ENCODE peak calls at places on chromosomes 11 and 22, in five cellular contexts. V is breast epithelium, P is A549, B is right lobe of liver, U is stomach. G is an unnamed sample.

GRCh38 chr11:9861860-9862725 is 198.2 kb downstream of the SWAP70 start:
- DNase-seq in P (peak), B (peak), U (peak), V (no peak), G (no peak)

GRCh38 chr11:7683571-7683970 is 10.3 kb upstream of the CYB5R2 start:
- DNase-seq in U (no peak), P (no peak), V (no peak), B (no peak), G (no peak)

GRCh38 chr11:72617080-72617744 is 57.0 kb downstream of the PDE2A start:
- DNase-seq in V (no peak), B (no peak), P (no peak), U (no peak), G (no peak)

GRCh38 chr11:55707029-55707428 is 45.0 kb downstream of the OR4C6 start:
- DNase-seq in U (no peak), V (no peak), B (no peak), P (peak), G (no peak)

GRCh38 chr11:3849297-3849874 is 6.1 kb upstream of the STIM1 start:
- DNase-seq in B (no peak), V (no peak), P (peak), U (no peak), G (no peak)

GRCh38 chr11:78660451-78660850 is 85.8 kb upstream of the NARS2 start:
- DNase-seq in P (no peak), U (no peak), B (no peak), V (no peak), G (no peak)

GRCh38 chr11:74682731-74683278 is 48.4 kb downstream of the CHRDL2 start:
- DNase-seq in B (no peak), U (no peak), V (no peak), P (no peak), G (peak)

GRCh38 chr11:84780689-84781293 is 846.4 kb downstream of the DLG2 start:
- DNase-seq in U (no peak), P (peak), B (no peak), V (no peak), G (no peak)

GRCh38 chr11:116035972-116036371 is 531.8 kb upstream of the CADM1 start:
- DNase-seq in V (no peak), U (no peak), P (no peak), B (no peak), G (no peak)

GRCh38 chr11:117197516-117198456 is 1.4 kb upstream of the TAGLN start:
- DNase-seq in P (peak), B (peak), V (no peak), U (peak), G (no peak)

GRCh38 chr11:130725417-130726233 is 190.7 kb downstream of the SNX19 start:
- DNase-seq in B (no peak), P (no peak), U (no peak), V (no peak), G (no peak)

GRCh38 chr11:88799749-88800500 is 265.9 kb downstream of the GRM5 start:
- DNase-seq in V (no peak), U (no peak), P (no peak), B (no peak), G (no peak)

GRCh38 chr11:1868636-1869291 is 15.9 kb downstream of the LSP1 start:
- DNase-seq in U (no peak), B (peak), P (no peak), V (no peak), G (peak)

GRCh38 chr22:41822289-41823057 is 10.4 kb upstream of the SREBF2 start:
- DNase-seq in B (no peak), V (no peak), U (no peak), P (peak), G (no peak)

GRCh38 chr22:39433476-39434242 is 23.2 kb upstream of the MGAT3 start:
- DNase-seq in U (no peak), B (peak), V (no peak), P (no peak), G (no peak)

GRCh38 chr11:61864814-61865775 is 26.2 kb downstream of the FADS3 start:
- DNase-seq in U (no peak), B (no peak), P (no peak), V (no peak), G (no peak)
- TF ChIP-seq POLR2A in U (no peak), B (no peak), P (no peak), V (no peak), G (no peak)

DNA sequence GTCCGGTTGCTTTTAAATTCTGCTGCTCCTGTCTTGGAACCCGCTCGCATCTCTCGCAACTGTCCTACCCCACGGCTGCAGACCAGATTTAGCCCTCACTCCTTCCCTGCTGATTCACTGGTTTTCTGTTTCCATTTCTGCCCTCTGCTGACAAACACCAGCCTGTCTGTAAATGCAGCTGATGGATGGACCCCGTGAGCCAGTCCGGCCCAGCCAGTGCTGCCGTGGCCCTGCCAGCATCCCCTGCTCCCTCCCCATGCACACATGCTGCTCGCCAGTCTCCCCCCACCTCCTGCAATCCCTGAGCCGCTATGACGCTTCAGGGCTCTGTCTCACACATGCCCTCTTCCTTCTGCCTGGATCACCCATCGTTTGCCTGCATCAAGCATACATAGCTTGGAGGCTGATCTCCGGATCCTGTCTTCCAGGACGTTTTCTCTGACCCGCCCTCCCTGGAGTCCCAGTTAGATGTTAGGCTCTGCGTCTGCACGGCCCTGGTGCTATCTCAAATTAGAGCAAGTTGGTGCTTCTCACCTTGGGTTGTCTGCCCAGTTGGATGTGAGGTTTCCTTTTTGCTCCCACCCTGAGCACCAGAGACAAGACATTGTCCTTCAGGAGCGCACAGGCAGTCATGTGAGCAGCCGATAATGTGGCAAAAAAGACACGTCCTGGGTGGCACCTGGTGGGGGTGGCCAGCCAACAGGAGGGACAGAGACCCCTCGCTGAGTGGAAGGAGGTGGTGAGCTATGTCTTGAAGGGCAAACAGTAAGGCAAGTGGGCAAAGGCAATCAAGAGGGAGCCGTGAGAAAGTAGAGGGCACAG is 4.3 kb upstream of the ACR start:
- DNase-seq in V (peak), B (peak), U (no peak), P (no peak), G (peak)
- H3K4me3 ChIP-seq in V (no peak), B (no peak), U (no peak), P (no peak), G (no peak)

GRCh38 chr22:31337178-31337577 is 9.0 kb downstream of the PATZ1 start:
- DNase-seq in U (peak), V (peak), B (peak), P (no peak), G (no peak)

GRCh38 chr22:31332010-31332409 is 14.1 kb downstream of the PATZ1 start:
- DNase-seq in U (no peak), B (no peak), V (no peak), P (no peak), G (no peak)

GRCh38 chr22:31333648-31334047 is 12.5 kb downstream of the PATZ1 start:
- DNase-seq in U (no peak), B (peak), P (no peak), V (no peak), G (no peak)

GRCh38 chr22:31332886-31333285 is 13.3 kb downstream of the PATZ1 start:
- DNase-seq in U (no peak), B (no peak), P (no peak), V (no peak), G (no peak)

GRCh38 chr22:31334329-31334728 is 11.8 kb downstream of the PATZ1 start:
- DNase-seq in B (peak), V (no peak), U (no peak), P (no peak), G (no peak)
- H3K27ac ChIP-seq in B (no peak), V (no peak), U (no peak), P (no peak), G (no peak)

GRCh38 chr22:35377735-35378134 is 3.2 kb upstream of the HMOX1 start:
- DNase-seq in U (no peak), B (no peak), P (no peak), V (no peak), G (no peak)

GRCh38 chr22:35379146-35379993 is 1.5 kb upstream of the HMOX1 start:
- DNase-seq in U (no peak), P (no peak), B (no peak), V (no peak), G (no peak)

GRCh38 chr22:35378547-35379078 is 2.3 kb upstream of the HMOX1 start:
- DNase-seq in B (no peak), U (no peak), V (no peak), P (no peak), G (no peak)

GRCh38 chr22:35375031-35375430 is 5.9 kb upstream of the HMOX1 start:
- DNase-seq in V (no peak), U (no peak), B (no peak), P (no peak), G (no peak)

GRCh38 chr22:35376728-35377472 is 4.0 kb upstream of the HMOX1 start:
- DNase-seq in B (peak), P (peak), V (peak), U (peak), G (peak)
- TF ChIP-seq POLR2A in B (no peak), P (no peak), V (no peak), U (no peak), G (no peak)

G was measured in spleen.